ENCODE peak calls at places on chromosomes 16 and 17, in six cellular contexts. J is ovary; M is left cardiac atrium; Q is stimulated activated CD8-positive, alpha-beta memory T cell treated with anti-CD3 and anti-CD28 coated beads, Interleukin-2, amount 100 ng/mL, for 48 hours; L is HTR-8/SVneo; R is iris pigment epithelial cell. W is an unnamed sample.

GRCh38 chr17:60060474-60060873 is 18.2 kb downstream of the HEATR6 start:
- DNase-seq in Q (no peak), R (no peak), M (no peak), J (no peak), L (no peak), W (no peak)

GRCh38 chr17:9021158-9021984 is at the start of gene NTN1:
- DNase-seq in R (peak), L (peak), J (peak), M (peak), Q (no peak), W (peak)

GRCh38 chr17:77727216-77727615 is 231.3 kb upstream of the TNRC6C start:
- DNase-seq in J (no peak), M (no peak), Q (no peak), L (no peak), R (no peak), W (no peak)

GRCh38 chr16:50626868-50627267 is 54.2 kb downstream of the SNX20 start:
- DNase-seq in Q (no peak), L (no peak), J (no peak), R (no peak), M (no peak), W (no peak)

GRCh38 chr17:8799001-8799850 is at the start of gene MFSD6L:
- DNase-seq in R (peak), Q (no peak), L (no peak), J (no peak), M (no peak), W (no peak)

GRCh38 chr17:2025622-2026309 is 632 bp upstream of the RTN4RL1 start:
- DNase-seq in M (peak), R (peak), Q (no peak), L (peak), J (peak), W (peak)

GRCh38 chr16:13021996-13022395 is 120.6 kb downstream of the SHISA9 start:
- DNase-seq in M (no peak), R (peak), L (no peak), Q (no peak), J (no peak), W (no peak)

GRCh38 chr17:80860101-80860671 is 131.5 kb upstream of the CHMP6 start:
- DNase-seq in L (no peak), J (no peak), R (no peak), M (no peak), Q (no peak), W (peak)

GRCh38 chr17:48429638-48430586 is at the start of gene SKAP1:
- DNase-seq in J (no peak), Q (peak), M (no peak), L (no peak), R (no peak), W (no peak)

GRCh38 chr17:1143573-1143972 is 36.2 kb downstream of the ABR start:
- DNase-seq in Q (no peak), J (no peak), L (no peak), M (no peak), R (no peak), W (no peak)

GRCh38 chr17:44848257-44848795 is 643 bp downstream of the HIGD1B start:
- DNase-seq in Q (no peak), L (no peak), R (no peak), M (no peak), J (no peak), W (no peak)

GRCh38 chr17:30376621-30377452 is 1.9 kb upstream of the CPD start:
- DNase-seq in M (peak), Q (peak), R (peak), L (no peak), J (peak), W (no peak)

GRCh38 chr17:5705081-5705875 is 121.0 kb upstream of the NLRP1 start:
- DNase-seq in M (no peak), R (no peak), J (no peak), L (no peak), Q (peak), W (no peak)

GRCh38 chr16:69840975-69841374 is 78.8 kb downstream of the WWP2 start:
- DNase-seq in M (no peak), J (no peak), L (no peak), Q (no peak), R (peak), W (no peak)

GRCh38 chr16:70570967-70571570 is 47.5 kb downstream of the SF3B3 start:
- DNase-seq in J (no peak), L (no peak), M (no peak), R (no peak), Q (no peak), W (no peak)

GRCh38 chr16:4369006-4369766 is 2.5 kb upstream of the VASN start:
- DNase-seq in R (no peak), M (no peak), L (peak), Q (no peak), J (no peak), W (no peak)

GRCh38 chr16:85029413-85029794 is 1.8 kb downstream of the KIAA0513 start:
- DNase-seq in R (peak), Q (no peak), M (no peak), J (no peak), L (peak), W (no peak)